ENCODE peak calls at places on chromosome 3, in five cellular contexts. P is hippocampal formation, D is SK-N-DZ, L is B cell, I is WTC11. W is an unnamed sample.

GRCh38 chr3:111548060-111548459 is 6.1 kb downstream of the CD96 start:
- DNase-seq in I (no peak), P (no peak), D (no peak), L (no peak), W (no peak)

GRCh38 chr3:187750041-187750512 is 4.8 kb upstream of the BCL6 start:
- DNase-seq in D (no peak), L (peak), P (no peak), I (peak), W (peak)

GRCh38 chr3:77668398-77668797 is 628.5 kb downstream of the ROBO2 start:
- DNase-seq in P (no peak), I (no peak), D (no peak), L (no peak), W (no peak)

GRCh38 chr3:45881031-45882022 is 5.0 kb upstream of the CCR9 start:
- DNase-seq in D (no peak), I (no peak), L (no peak), P (no peak), W (no peak)

GRCh38 chr3:115071611-115072010 is 75.5 kb downstream of the ZBTB20 start:
- DNase-seq in P (peak), I (no peak), D (no peak), L (no peak), W (no peak)

GRCh38 chr3:151615464-151615863 is 118.3 kb upstream of the AADACL2 start:
- DNase-seq in D (no peak), P (no peak), L (no peak), I (no peak), W (no peak)

GRCh38 chr3:50503504-50503903 is at the start of gene CACNA2D2:
- DNase-seq in P (no peak), D (peak), L (peak), I (peak), W (no peak)

GRCh38 chr3:56630966-56631365 is 52.1 kb downstream of the TASOR start:
- DNase-seq in P (no peak), D (no peak), L (no peak), I (no peak), W (no peak)

GRCh38 chr3:132432639-132433038 is 15.3 kb downstream of the DNAJC13 start:
- DNase-seq in P (no peak), I (no peak), L (no peak), D (no peak), W (no peak)

GRCh38 chr3:37571269-37571668 is 290.4 kb upstream of the CTDSPL start:
- DNase-seq in P (no peak), L (no peak), I (no peak), D (no peak), W (no peak)

GRCh38 chr3:113516115-113516505 is 1.2 kb upstream of the SPICE1 start:
- DNase-seq in P (no peak), D (no peak), I (no peak), L (no peak), W (no peak)

GRCh38 chr3:194322701-194323174 is 28.4 kb downstream of the CPN2 start:
- DNase-seq in P (no peak), L (no peak), D (no peak), I (no peak), W (no peak)

GRCh38 chr3:171526146-171526545 is 65.9 kb upstream of the TNIK start:
- DNase-seq in D (no peak), L (no peak), I (no peak), P (no peak), W (no peak)

GRCh38 chr3:24264748-24265158 is 229.9 kb downstream of the THRB start:
- DNase-seq in D (peak), I (no peak), L (peak), P (peak), W (no peak)

GRCh38 chr3:15743587-15744009 is 54.2 kb downstream of the ANKRD28 start:
- DNase-seq in I (no peak), L (no peak), D (peak), P (no peak), W (no peak)

GRCh38 chr3:30496496-30496966 is 109.9 kb upstream of the TGFBR2 start:
- DNase-seq in D (no peak), P (no peak), I (no peak), L (no peak), W (no peak)

GRCh38 chr3:127534564-127534963 is 56.0 kb downstream of the TPRA1 start:
- DNase-seq in D (no peak), P (no peak), L (no peak), I (no peak), W (no peak)

GRCh38 chr3:112817782-112818181 is 28.9 kb downstream of the CD200R1L start:
- DNase-seq in D (no peak), I (no peak), P (no peak), L (no peak), W (no peak)

GRCh38 chr3:47991341-47991740 is 24.9 kb downstream of the MAP4 start:
- DNase-seq in D (no peak), P (no peak), I (no peak), L (no peak), W (no peak)

GRCh38 chr3:55720614-55721013 is 233.5 kb upstream of the WNT5A start:
- DNase-seq in I (no peak), P (no peak), L (no peak), D (peak), W (no peak)

GRCh38 chr3:122959339-122959738 is 68.2 kb downstream of the SEMA5B start:
- DNase-seq in L (no peak), D (no peak), P (no peak), I (no peak), W (no peak)

GRCh38 chr3:126540342-126540849 is 16.4 kb downstream of the CHST13 start:
- DNase-seq in L (no peak), P (no peak), D (no peak), I (no peak), W (no peak)

GRCh38 chr3:186493507-186493906 is 50.7 kb downstream of the CRYGS start:
- DNase-seq in D (no peak), I (no peak), P (no peak), L (no peak), W (no peak)

GRCh38 chr3:29324180-29324651 is 43.3 kb downstream of the RBMS3 start:
- DNase-seq in I (no peak), L (peak), P (peak), D (peak), W (no peak)

GRCh38 chr3:39079530-39079929 is 27.7 kb downstream of the WDR48 start:
- DNase-seq in I (no peak), L (no peak), P (no peak), D (no peak), W (no peak)

GRCh38 chr3:186003610-186004009 is 65.8 kb upstream of the TRA2B start:
- DNase-seq in I (no peak), P (no peak), D (no peak), L (no peak), W (no peak)

GRCh38 chr3:63279000-63279366 is 875 bp downstream of the SYNPR start:
- DNase-seq in D (no peak), L (no peak), I (peak), P (no peak), W (no peak)

GRCh38 chr3:66948041-66948440 is 50.1 kb upstream of the KBTBD8 start:
- DNase-seq in D (no peak), I (no peak), P (no peak), L (no peak), W (no peak)

GRCh38 chr3:49802719-49803463 is at the start of gene INKA1:
- DNase-seq in L (peak), I (peak), P (peak), D (peak), W (no peak)

GRCh38 chr3:189270248-189270832 is 98.6 kb downstream of the TPRG1 start:
- DNase-seq in I (peak), P (peak), L (no peak), D (peak), W (peak)

GRCh38 chr3:125443923-125444322 is 68.8 kb upstream of the ZNF148 start:
- DNase-seq in L (no peak), D (no peak), I (no peak), P (no peak), W (no peak)